ENCODE peak calls at places on chromosomes 1 and 21, in five cellular contexts. P is K562, Q is IMR-90, S is colonic mucosa, V is DND-41. Y is an unnamed sample.
A peak's percentile ranks its signal among the peaks of the same experiment; 100 is the strongest.

GRCh38 chr1:62362061-62362951 is 43.1 kb upstream of the KANK4 start:
- DNase-seq in Q (no peak), P (no peak), V (no peak), S (no peak), Y (no peak)

GRCh38 chr1:117842408-117843170 is 86.8 kb downstream of the GDAP2 start:
- DNase-seq in Q (no peak), V (no peak), P (peak; percentile 39), S (no peak), Y (peak; percentile 91)

GRCh38 chr1:193471981-193472380 is 285.6 kb upstream of the B3GALT2 start:
- DNase-seq in S (no peak), Q (peak; percentile 32), V (no peak), P (no peak), Y (no peak)

GRCh38 chr1:174875306-174875705 is 124.4 kb upstream of the CACYBP start:
- DNase-seq in S (peak; percentile 89), Q (no peak), V (no peak), P (peak; percentile 28), Y (peak; percentile 66)

GRCh38 chr1:187617776-187618175 is 789.0 kb downstream of the PLA2G4A start:
- DNase-seq in V (no peak), S (no peak), P (no peak), Q (no peak), Y (no peak)

GRCh38 chr1:89607888-89608626 is 24.9 kb upstream of the LRRC8C start:
- DNase-seq in Q (peak; percentile 31), P (no peak), S (no peak), V (no peak), Y (no peak)

GRCh38 chr21:46054447-46054846 is 43.5 kb upstream of the COL6A2 start:
- DNase-seq in Q (peak; percentile 42), P (no peak), S (no peak), V (no peak), Y (no peak)

GRCh38 chr1:30061292-30062204 is 661.8 kb downstream of the MATN1 start:
- DNase-seq in V (no peak), S (no peak), P (no peak), Q (no peak), Y (no peak)

GRCh38 chr1:46457178-46457577 is 32.5 kb upstream of the DMBX1 start:
- DNase-seq in V (no peak), Q (no peak), S (no peak), P (no peak), Y (no peak)

GRCh38 chr21:28442624-28443023 is 550.1 kb downstream of the LTN1 start:
- DNase-seq in S (no peak), V (no peak), P (no peak), Q (peak; percentile 86), Y (no peak)

GRCh38 chr1:57254006-57254405 is 169.9 kb downstream of the DAB1 start:
- DNase-seq in P (no peak), S (no peak), Q (peak; percentile 32), V (no peak), Y (no peak)

GRCh38 chr21:42162831-42163510 is 56.0 kb upstream of the ABCG1 start:
- DNase-seq in Q (no peak), S (no peak), V (peak; percentile 33), P (no peak), Y (peak; percentile 44)

GRCh38 chr1:78884685-78885452 is 121.7 kb downstream of the ADGRL4 start:
- DNase-seq in P (no peak), V (no peak), S (no peak), Q (peak; percentile 21), Y (peak; percentile 54)

GRCh38 chr1:216183007-216183406 is 240.2 kb downstream of the USH2A start:
- DNase-seq in Q (peak; percentile 65), V (no peak), P (no peak), S (no peak), Y (peak; percentile 79)

GRCh38 chr1:101309334-101310221 is 72.8 kb downstream of the S1PR1 start:
- DNase-seq in V (peak; percentile 93), Q (peak; percentile 56), S (peak; percentile 34), P (peak; percentile 56), Y (peak; percentile 86)

GRCh38 chr1:21621761-21622436 is 47.3 kb downstream of the RAP1GAP start:
- DNase-seq in P (no peak), V (no peak), S (no peak), Q (no peak), Y (no peak)

GRCh38 chr1:244118087-244118761 is 67.1 kb downstream of the ZBTB18 start:
- DNase-seq in P (no peak), V (no peak), Q (no peak), S (no peak), Y (no peak)

GRCh38 chr1:110555807-110556470 is 37.0 kb upstream of the KCNA10 start:
- DNase-seq in S (no peak), V (no peak), Q (no peak), P (no peak), Y (no peak)

GRCh38 chr1:230262867-230263572 is 163.1 kb downstream of the PGBD5 start:
- DNase-seq in S (no peak), Q (no peak), P (no peak), V (no peak), Y (peak; percentile 35)

GRCh38 chr1:192550922-192551534 is 24.5 kb upstream of the RGS1 start:
- DNase-seq in P (no peak), V (peak; percentile 48), Q (peak; percentile 88), S (no peak), Y (no peak)

GRCh38 chr1:228794173-228794572 is 58.9 kb downstream of the RHOU start:
- DNase-seq in V (peak; percentile 86), Q (no peak), S (no peak), P (no peak), Y (peak; percentile 26)

GRCh38 chr1:63721531-63722189 is 52.2 kb upstream of the ROR1 start:
- DNase-seq in V (no peak), P (no peak), Q (peak; percentile 66), S (no peak), Y (no peak)

GRCh38 chr1:96722161-96722908 is 751 bp downstream of the PTBP2 start:
- DNase-seq in V (peak; percentile 76), S (peak; percentile 70), Q (peak; percentile 54), P (peak; percentile 78), Y (peak; percentile 86)

GRCh38 chr21:29194847-29195246 is 64.4 kb downstream of the MAP3K7CL start:
- DNase-seq in S (no peak), Q (peak; percentile 39), V (no peak), P (no peak), Y (no peak)

GRCh38 chr1:76125441-76126215 is 51.1 kb downstream of the ST6GALNAC3 start:
- DNase-seq in V (no peak), Q (no peak), P (no peak), S (no peak), Y (no peak)

GRCh38 chr1:25829046-25829445 is 9.3 kb downstream of the MTFR1L start:
- DNase-seq in P (no peak), V (no peak), S (no peak), Q (no peak), Y (no peak)

DNA sequence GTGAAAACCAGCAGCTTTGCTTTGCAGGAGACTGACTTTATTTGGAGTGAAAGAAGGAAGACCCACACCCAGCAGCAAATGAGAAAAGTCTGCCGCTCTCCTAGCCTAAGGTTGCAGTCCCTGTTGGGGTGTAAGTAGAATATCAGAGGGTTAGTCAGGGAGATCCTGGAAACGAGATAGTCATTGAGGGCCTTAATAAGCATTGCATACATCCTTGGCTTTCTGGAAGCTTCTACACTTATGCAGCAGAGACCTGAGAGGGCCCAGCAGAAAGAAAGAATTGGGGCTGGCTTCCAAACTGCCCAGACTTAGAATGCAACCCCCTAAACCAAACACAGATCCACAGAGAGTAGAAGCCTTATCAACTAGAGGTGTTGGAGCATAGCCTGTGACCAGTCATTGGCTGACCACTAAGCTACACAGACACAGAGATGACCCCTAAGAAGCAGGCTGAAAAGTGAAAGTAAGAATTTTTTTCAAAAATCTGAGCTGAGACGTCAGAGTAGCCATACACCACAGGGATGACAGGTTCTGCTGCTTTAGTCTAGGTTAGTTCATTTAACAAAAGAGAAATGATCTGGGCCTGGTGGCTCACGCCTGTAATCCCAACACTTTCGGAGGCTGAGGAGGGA is 98.4 kb downstream of the LYPLAL1 start:
- DNase-seq in P (no peak), Q (peak; percentile 71), V (no peak), S (no peak), Y (no peak)
- H3K9ac ChIP-seq in P (no peak overlapping the region), Q (no peak overlapping the region), V (no peak overlapping the region), S (no peak overlapping the region), Y (no peak overlapping the region)

GRCh38 chr1:18957532-18958295 is 1.2 kb upstream of the IFFO2 start:
- DNase-seq in S (no peak), V (no peak), P (no peak), Q (no peak), Y (no peak)

GRCh38 chr1:18955116-18955441 is 1.4 kb downstream of the IFFO2 start:
- DNase-seq in Q (no peak), V (no peak), P (no peak), S (no peak), Y (no peak)

GRCh38 chr1:18955442-18956188 is 861 bp downstream of the IFFO2 start:
- DNase-seq in S (peak; percentile 60), P (peak; percentile 47), Q (no peak), V (peak; percentile 69), Y (peak; percentile 84)

GRCh38 chr1:18957136-18957521 is 653 bp upstream of the IFFO2 start:
- DNase-seq in S (peak; percentile 47), P (no peak), V (peak; percentile 8), Q (no peak), Y (peak; percentile 82)

DNA sequence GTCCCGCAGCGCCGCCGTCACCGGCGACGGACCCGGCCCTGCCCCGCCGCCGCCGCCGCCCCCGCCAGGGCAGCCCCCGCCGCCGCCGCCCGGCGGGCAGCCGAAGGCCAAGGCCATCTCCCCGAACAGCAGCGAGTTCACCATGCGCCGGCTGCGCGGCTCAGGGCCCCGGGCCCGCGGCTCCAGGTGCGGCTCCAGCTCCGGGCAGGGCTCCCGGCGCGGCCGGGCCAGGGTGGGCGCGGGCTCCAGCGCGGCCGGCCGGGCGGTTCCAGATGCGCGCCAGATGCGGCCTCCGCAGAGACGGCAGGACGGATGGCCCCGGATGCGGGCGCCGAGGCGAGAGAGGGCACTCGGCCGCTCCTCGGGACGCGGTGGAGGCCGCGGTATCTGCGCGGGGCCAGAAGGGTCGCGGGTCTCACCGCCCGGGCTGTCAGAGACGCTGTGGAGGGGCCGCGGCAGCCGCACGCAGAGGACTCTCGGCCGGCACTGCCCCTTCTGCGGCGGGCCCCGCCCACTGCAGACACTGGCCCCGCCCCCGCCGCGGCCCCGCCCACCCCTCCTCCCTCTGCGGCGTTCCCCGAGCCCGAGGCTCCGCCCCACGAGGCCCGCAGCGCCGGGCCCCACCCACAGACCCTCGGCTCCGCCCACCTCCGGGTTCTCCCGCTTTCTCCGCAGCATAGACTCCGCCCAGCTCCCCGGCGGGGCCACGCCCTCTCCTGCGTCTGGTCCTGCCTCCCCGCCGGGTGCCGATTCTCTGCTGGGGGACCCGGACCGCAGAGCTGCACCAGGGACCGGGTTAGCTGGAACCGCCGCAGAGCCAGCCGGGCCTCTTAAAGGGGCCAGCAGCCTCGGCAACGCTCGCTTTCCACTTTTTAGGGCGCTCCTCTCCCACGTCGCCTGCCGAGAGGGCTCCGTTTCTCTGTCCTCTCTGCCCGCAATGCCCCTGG is at the start of gene IFFO2:
- DNase-seq in V (peak; percentile 96), Q (peak; percentile 90), S (peak; percentile 99), P (peak; percentile 100), Y (peak; percentile 99)
- H3K4me1 ChIP-seq in V (peaks cover 30% of the 10 kb centered on the region), Q (peaks cover 17% of the 10 kb centered on the region), S (peaks cover 19% of the 10 kb centered on the region), P (no peaks in the 10 kb centered on the region), Y (peaks cover 5% of the 10 kb centered on the region)

GRCh38 chr1:170698301-170698700 is 34.4 kb downstream of the PRRX1 start:
- DNase-seq in Q (no peak), V (no peak), P (no peak), S (no peak), Y (no peak)
- H3K27ac ChIP-seq in Q (no peak overlapping the region), V (no peak overlapping the region), P (no peak overlapping the region), S (no peak overlapping the region), Y (no peak overlapping the region)

DNA sequence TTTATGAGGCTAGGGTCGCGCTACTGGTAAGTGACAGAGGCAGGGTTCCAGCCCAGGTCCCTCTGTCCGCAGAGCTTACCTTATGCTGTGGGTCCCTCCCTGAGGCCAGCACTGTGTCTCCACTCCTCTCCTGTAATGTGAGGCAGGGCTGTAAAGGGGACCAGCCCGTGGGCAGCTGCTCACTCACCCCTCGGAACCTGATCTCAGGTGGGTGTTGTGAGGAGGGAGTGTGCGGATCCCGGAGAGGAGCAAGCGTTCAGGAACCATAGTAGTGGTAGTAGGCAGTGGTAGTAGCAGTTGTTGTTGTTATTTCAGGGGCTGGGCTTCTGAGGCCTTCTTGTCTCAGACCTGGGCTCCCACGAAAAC is 1.7 kb downstream of the ZC3H12A start:
- DNase-seq in V (no peak), S (no peak), P (peak; percentile 23), Q (no peak), Y (no peak)
- H3K9ac ChIP-seq in V (peak overlapping the region; percentile 71), S (peak overlapping the region; percentile 99), P (peak overlapping the region; percentile 86), Q (peak overlapping the region; percentile 3), Y (no peak overlapping the region)

Y was measured in endodermal cell.